ENCODE peak calls at places on chromosomes 2 and 18, in six cellular contexts. T is activated naive CD4-positive, alpha-beta T cell treated with Interleukin-2 at 50 U/mL for 16 hours; X is caudate nucleus; A is amniotic epithelial cell; F is heart left ventricle; M is sigmoid colon. S is an unnamed sample.

GRCh38 chr2:151297882-151298281 is 8.4 kb upstream of the NMI start:
- DNase-seq in M (no peak), X (no peak), F (no peak), T (no peak), A (no peak), S (peak)

GRCh38 chr18:57214976-57215375 is 68.1 kb downstream of the BOD1L2 start:
- DNase-seq in F (no peak), A (no peak), T (no peak), X (no peak), M (no peak), S (no peak)

GRCh38 chr2:27571197-27571596 is 11.6 kb upstream of the ZNF512 start:
- DNase-seq in T (no peak), F (no peak), A (no peak), M (no peak), X (no peak), S (no peak)

GRCh38 chr2:174587607-174588006 is 10.0 kb downstream of the WIPF1 start:
- DNase-seq in M (no peak), X (no peak), T (no peak), F (no peak), A (no peak), S (no peak)

GRCh38 chr18:25230658-25231326 is 121.2 kb downstream of the ZNF521 start:
- DNase-seq in F (peak), A (peak), T (no peak), X (peak), M (peak), S (peak)

GRCh38 chr18:45357681-45358470 is 257.4 kb upstream of the SLC14A2 start:
- DNase-seq in X (no peak), M (no peak), A (no peak), F (no peak), T (no peak), S (no peak)

GRCh38 chr2:10056439-10056838 is 13.1 kb downstream of the KLF11 start:
- DNase-seq in M (no peak), F (no peak), T (no peak), A (no peak), X (no peak), S (no peak)

GRCh38 chr2:107337209-107337898 is 451.4 kb upstream of the ST6GAL2 start:
- DNase-seq in F (peak), T (no peak), A (peak), M (no peak), X (no peak), S (peak)

GRCh38 chr2:109204412-109204811 is 75.4 kb downstream of the SH3RF3 start:
- DNase-seq in A (no peak), X (no peak), T (no peak), M (no peak), F (no peak), S (no peak)

GRCh38 chr2:88442061-88442460 is 10.4 kb downstream of the FOXI3 start:
- DNase-seq in F (no peak), A (no peak), X (no peak), T (no peak), M (no peak), S (no peak)

GRCh38 chr2:719191-719590 is 42.0 kb upstream of the TMEM18 start:
- DNase-seq in A (no peak), X (no peak), T (no peak), M (no peak), F (no peak), S (no peak)

GRCh38 chr2:239457586-239458445 is 57.0 kb upstream of the HDAC4 start:
- DNase-seq in F (no peak), T (no peak), X (no peak), M (no peak), A (no peak), S (no peak)

GRCh38 chr2:129641371-129641770 is 338.1 kb upstream of the RAB6C start:
- DNase-seq in F (no peak), A (no peak), X (no peak), M (no peak), T (no peak), S (no peak)

GRCh38 chr2:177771191-177771590 is 301.4 kb downstream of the PDE11A start:
- DNase-seq in A (peak), T (no peak), M (no peak), F (no peak), X (no peak), S (no peak)

GRCh38 chr2:127173073-127173472 is 47.0 kb downstream of the CYP27C1 start:
- DNase-seq in F (peak), T (no peak), A (peak), M (peak), X (no peak), S (peak)

GRCh38 chr2:196403471-196403870 is 232.1 kb upstream of the STK17B start:
- DNase-seq in A (peak), F (no peak), M (no peak), T (no peak), X (no peak), S (peak)

GRCh38 chr2:125405816-125406215 is 1250.1 kb upstream of the GYPC start:
- DNase-seq in X (no peak), T (no peak), M (no peak), A (peak), F (no peak), S (peak)

GRCh38 chr2:172962824-172963223 is 112.8 kb upstream of the MAP3K20 start:
- DNase-seq in F (no peak), X (no peak), T (no peak), M (no peak), A (peak), S (peak)

GRCh38 chr2:54942373-54942772 is 107.9 kb downstream of the RTN4 start:
- DNase-seq in X (no peak), A (no peak), T (no peak), M (no peak), F (no peak), S (no peak)

GRCh38 chr2:26572589-26572988 is 68.6 kb downstream of the CIB4 start:
- DNase-seq in M (peak), F (no peak), A (no peak), T (no peak), X (no peak), S (no peak)

GRCh38 chr2:235711527-235711926 is 217.7 kb downstream of the AGAP1 start:
- DNase-seq in M (peak), T (no peak), F (no peak), A (no peak), X (no peak), S (no peak)

GRCh38 chr2:101467306-101467705 is 7.6 kb downstream of the RFX8 start:
- DNase-seq in F (no peak), M (no peak), X (no peak), T (no peak), A (peak), S (no peak)

GRCh38 chr2:212945526-212945925 is 205.9 kb downstream of the IKZF2 start:
- DNase-seq in T (no peak), X (no peak), A (no peak), M (no peak), F (no peak), S (no peak)

GRCh38 chr2:100615886-100616285 is 53.1 kb downstream of the PDCL3 start:
- DNase-seq in A (no peak), T (no peak), X (no peak), M (no peak), F (no peak), S (no peak)

GRCh38 chr18:43751203-43751602 is 473.9 kb upstream of the SYT4 start:
- DNase-seq in F (no peak), M (no peak), A (peak), T (no peak), X (no peak), S (peak)

GRCh38 chr2:56729212-56729611 is 545.4 kb downstream of the CCDC85A start:
- DNase-seq in T (no peak), A (peak), F (no peak), X (no peak), M (no peak), S (peak)

GRCh38 chr18:11246883-11247282 is 97.5 kb upstream of the PIEZO2 start:
- DNase-seq in F (no peak), A (no peak), X (no peak), M (no peak), T (no peak), S (no peak)

GRCh38 chr2:10844083-10844482 is 31.5 kb upstream of the PDIA6 start:
- DNase-seq in A (peak), F (peak), T (no peak), M (peak), X (peak), S (peak)

GRCh38 chr2:125281242-125281641 is 1256.2 kb downstream of the CNTNAP5 start:
- DNase-seq in A (no peak), F (no peak), X (no peak), M (no peak), T (no peak), S (no peak)

GRCh38 chr2:54638774-54639187 is 84.7 kb upstream of the EML6 start:
- DNase-seq in A (peak), M (no peak), F (no peak), X (no peak), T (no peak), S (peak)

GRCh38 chr2:240208631-240209211 is 68.3 kb upstream of the OTOS start:
- DNase-seq in T (no peak), A (peak), X (no peak), F (no peak), M (peak), S (no peak)

GRCh38 chr2:176959614-176960013 is 253.0 kb upstream of the HNRNPA3 start:
- DNase-seq in M (no peak), T (no peak), F (no peak), A (no peak), X (no peak), S (no peak)

GRCh38 chr2:237371856-237372255 is 42.1 kb downstream of the COL6A3 start:
- DNase-seq in F (no peak), T (no peak), A (no peak), M (no peak), X (no peak), S (no peak)

GRCh38 chr2:169222665-169223064 is 139.7 kb downstream of the LRP2 start:
- DNase-seq in T (no peak), X (no peak), M (no peak), F (no peak), A (no peak), S (no peak)

S was measured in fibroblast of pulmonary artery.